ENCODE peak calls at places on chromosome 2, in four cellular contexts. One of them, this sample, is unnamed.

GRCh38 chr2:215236131-215236530 is 75.7 kb upstream of the ATIC start:
- DNase-seq in stimulated activated CD8-positive, alpha-beta memory T cell treated with anti-CD3 and anti-CD28 coated beads, Interleukin-15, amount 100 ng/mL, for 4 hours: no peak
- DNase-seq in GM12878: no peak
- DNase-seq in mesothelial cell of epicardium: no peak
- DNase-seq in this sample: no peak

GRCh38 chr2:149033716-149034115 is 4.8 kb upstream of the LYPD6B start:
- DNase-seq in GM12878: no peak
- DNase-seq in stimulated activated CD8-positive, alpha-beta memory T cell treated with anti-CD3 and anti-CD28 coated beads, Interleukin-15, amount 100 ng/mL, for 4 hours: no peak
- DNase-seq in mesothelial cell of epicardium: no peak
- DNase-seq in this sample: peak

GRCh38 chr2:61018319-61018750 is 280 bp upstream of the PUS10 start:
- DNase-seq in GM12878: no peak
- DNase-seq in stimulated activated CD8-positive, alpha-beta memory T cell treated with anti-CD3 and anti-CD28 coated beads, Interleukin-15, amount 100 ng/mL, for 4 hours: no peak
- DNase-seq in mesothelial cell of epicardium: no peak
- DNase-seq in this sample: no peak

GRCh38 chr2:132788310-132788832 is 118.4 kb upstream of the LYPD1 start:
- DNase-seq in mesothelial cell of epicardium: no peak
- DNase-seq in GM12878: no peak
- DNase-seq in stimulated activated CD8-positive, alpha-beta memory T cell treated with anti-CD3 and anti-CD28 coated beads, Interleukin-15, amount 100 ng/mL, for 4 hours: no peak
- DNase-seq in this sample: no peak

GRCh38 chr2:23826079-23826478 is 100.8 kb downstream of the ATAD2B start:
- DNase-seq in stimulated activated CD8-positive, alpha-beta memory T cell treated with anti-CD3 and anti-CD28 coated beads, Interleukin-15, amount 100 ng/mL, for 4 hours: no peak
- DNase-seq in mesothelial cell of epicardium: no peak
- DNase-seq in GM12878: no peak
- DNase-seq in this sample: no peak

GRCh38 chr2:149329470-149330126 is 789 bp upstream of the LYPD6 start:
- DNase-seq in mesothelial cell of epicardium: peak
- DNase-seq in GM12878: no peak
- DNase-seq in stimulated activated CD8-positive, alpha-beta memory T cell treated with anti-CD3 and anti-CD28 coated beads, Interleukin-15, amount 100 ng/mL, for 4 hours: no peak
- DNase-seq in this sample: no peak

GRCh38 chr2:238009563-238009962 is 42.7 kb downstream of the UBE2F start:
- DNase-seq in stimulated activated CD8-positive, alpha-beta memory T cell treated with anti-CD3 and anti-CD28 coated beads, Interleukin-15, amount 100 ng/mL, for 4 hours: no peak
- DNase-seq in GM12878: no peak
- DNase-seq in mesothelial cell of epicardium: no peak
- DNase-seq in this sample: no peak

GRCh38 chr2:232204457-232204931 is 174.1 kb upstream of the ALPP start:
- DNase-seq in GM12878: no peak
- DNase-seq in stimulated activated CD8-positive, alpha-beta memory T cell treated with anti-CD3 and anti-CD28 coated beads, Interleukin-15, amount 100 ng/mL, for 4 hours: no peak
- DNase-seq in mesothelial cell of epicardium: no peak
- DNase-seq in this sample: no peak

GRCh38 chr2:175009917-175010621 is 4.9 kb upstream of the CHN1 start:
- DNase-seq in GM12878: no peak
- DNase-seq in mesothelial cell of epicardium: no peak
- DNase-seq in stimulated activated CD8-positive, alpha-beta memory T cell treated with anti-CD3 and anti-CD28 coated beads, Interleukin-15, amount 100 ng/mL, for 4 hours: no peak
- DNase-seq in this sample: no peak

GRCh38 chr2:191811807-191812602 is 34.9 kb downstream of the CAVIN2 start:
- DNase-seq in stimulated activated CD8-positive, alpha-beta memory T cell treated with anti-CD3 and anti-CD28 coated beads, Interleukin-15, amount 100 ng/mL, for 4 hours: no peak
- DNase-seq in GM12878: no peak
- DNase-seq in mesothelial cell of epicardium: no peak
- DNase-seq in this sample: peak

GRCh38 chr2:25086070-25086560 is 44.2 kb downstream of the EFR3B start:
- DNase-seq in mesothelial cell of epicardium: no peak
- DNase-seq in stimulated activated CD8-positive, alpha-beta memory T cell treated with anti-CD3 and anti-CD28 coated beads, Interleukin-15, amount 100 ng/mL, for 4 hours: no peak
- DNase-seq in GM12878: no peak
- DNase-seq in this sample: no peak

GRCh38 chr2:71609441-71609840 is 156.1 kb downstream of the DYSF start:
- DNase-seq in mesothelial cell of epicardium: no peak
- DNase-seq in GM12878: no peak
- DNase-seq in stimulated activated CD8-positive, alpha-beta memory T cell treated with anti-CD3 and anti-CD28 coated beads, Interleukin-15, amount 100 ng/mL, for 4 hours: no peak
- DNase-seq in this sample: peak

GRCh38 chr2:109029444-109030193 is 40.6 kb upstream of the EDAR start:
- DNase-seq in stimulated activated CD8-positive, alpha-beta memory T cell treated with anti-CD3 and anti-CD28 coated beads, Interleukin-15, amount 100 ng/mL, for 4 hours: no peak
- DNase-seq in GM12878: no peak
- DNase-seq in mesothelial cell of epicardium: no peak
- DNase-seq in this sample: no peak

GRCh38 chr2:129695496-129695895 is 284.0 kb upstream of the RAB6C start:
- DNase-seq in mesothelial cell of epicardium: no peak
- DNase-seq in stimulated activated CD8-positive, alpha-beta memory T cell treated with anti-CD3 and anti-CD28 coated beads, Interleukin-15, amount 100 ng/mL, for 4 hours: no peak
- DNase-seq in GM12878: no peak
- DNase-seq in this sample: no peak

GRCh38 chr2:65991332-65991731 is 443.6 kb upstream of the MEIS1 start:
- DNase-seq in stimulated activated CD8-positive, alpha-beta memory T cell treated with anti-CD3 and anti-CD28 coated beads, Interleukin-15, amount 100 ng/mL, for 4 hours: no peak
- DNase-seq in GM12878: no peak
- DNase-seq in mesothelial cell of epicardium: no peak
- DNase-seq in this sample: no peak

GRCh38 chr2:165113414-165113813 is 90.4 kb downstream of the SCN3A start:
- DNase-seq in stimulated activated CD8-positive, alpha-beta memory T cell treated with anti-CD3 and anti-CD28 coated beads, Interleukin-15, amount 100 ng/mL, for 4 hours: no peak
- DNase-seq in GM12878: no peak
- DNase-seq in mesothelial cell of epicardium: no peak
- DNase-seq in this sample: no peak

GRCh38 chr2:43212216-43212828 is 14.1 kb downstream of the ZFP36L2 start:
- DNase-seq in GM12878: no peak
- DNase-seq in stimulated activated CD8-positive, alpha-beta memory T cell treated with anti-CD3 and anti-CD28 coated beads, Interleukin-15, amount 100 ng/mL, for 4 hours: no peak
- DNase-seq in mesothelial cell of epicardium: no peak
- DNase-seq in this sample: no peak

GRCh38 chr2:157809212-157809611 is 66.9 kb downstream of the ACVR1 start:
- DNase-seq in GM12878: no peak
- DNase-seq in mesothelial cell of epicardium: no peak
- DNase-seq in stimulated activated CD8-positive, alpha-beta memory T cell treated with anti-CD3 and anti-CD28 coated beads, Interleukin-15, amount 100 ng/mL, for 4 hours: no peak
- DNase-seq in this sample: no peak

GRCh38 chr2:177585234-177585863 is 192.8 kb downstream of the AGPS start:
- DNase-seq in stimulated activated CD8-positive, alpha-beta memory T cell treated with anti-CD3 and anti-CD28 coated beads, Interleukin-15, amount 100 ng/mL, for 4 hours: no peak
- DNase-seq in GM12878: no peak
- DNase-seq in mesothelial cell of epicardium: no peak
- DNase-seq in this sample: no peak

GRCh38 chr2:237702439-237703397 is 75.3 kb downstream of the LRRFIP1 start:
- DNase-seq in mesothelial cell of epicardium: no peak
- DNase-seq in GM12878: no peak
- DNase-seq in stimulated activated CD8-positive, alpha-beta memory T cell treated with anti-CD3 and anti-CD28 coated beads, Interleukin-15, amount 100 ng/mL, for 4 hours: peak
- DNase-seq in this sample: peak

GRCh38 chr2:224971214-224971613 is 71.1 kb downstream of the DOCK10 start:
- DNase-seq in GM12878: no peak
- DNase-seq in stimulated activated CD8-positive, alpha-beta memory T cell treated with anti-CD3 and anti-CD28 coated beads, Interleukin-15, amount 100 ng/mL, for 4 hours: no peak
- DNase-seq in mesothelial cell of epicardium: no peak
- DNase-seq in this sample: peak

GRCh38 chr2:68218343-68218901 is 33.9 kb downstream of the PPP3R1 start:
- DNase-seq in stimulated activated CD8-positive, alpha-beta memory T cell treated with anti-CD3 and anti-CD28 coated beads, Interleukin-15, amount 100 ng/mL, for 4 hours: no peak
- DNase-seq in GM12878: no peak
- DNase-seq in mesothelial cell of epicardium: no peak
- DNase-seq in this sample: no peak

GRCh38 chr2:156037472-156037871 is 295.0 kb downstream of the NR4A2 start:
- DNase-seq in mesothelial cell of epicardium: no peak
- DNase-seq in GM12878: no peak
- DNase-seq in stimulated activated CD8-positive, alpha-beta memory T cell treated with anti-CD3 and anti-CD28 coated beads, Interleukin-15, amount 100 ng/mL, for 4 hours: no peak
- DNase-seq in this sample: no peak

GRCh38 chr2:141946016-141946415 is 184.8 kb downstream of the LRP1B start:
- DNase-seq in stimulated activated CD8-positive, alpha-beta memory T cell treated with anti-CD3 and anti-CD28 coated beads, Interleukin-15, amount 100 ng/mL, for 4 hours: no peak
- DNase-seq in GM12878: no peak
- DNase-seq in mesothelial cell of epicardium: no peak
- DNase-seq in this sample: no peak

GRCh38 chr2:64646007-64646880 is 7.5 kb downstream of the SERTAD2 start:
- DNase-seq in mesothelial cell of epicardium: peak
- DNase-seq in GM12878: peak
- DNase-seq in stimulated activated CD8-positive, alpha-beta memory T cell treated with anti-CD3 and anti-CD28 coated beads, Interleukin-15, amount 100 ng/mL, for 4 hours: peak
- DNase-seq in this sample: peak

GRCh38 chr2:157433335-157433890 is 10.5 kb downstream of the CYTIP start:
- DNase-seq in stimulated activated CD8-positive, alpha-beta memory T cell treated with anti-CD3 and anti-CD28 coated beads, Interleukin-15, amount 100 ng/mL, for 4 hours: no peak
- DNase-seq in mesothelial cell of epicardium: no peak
- DNase-seq in GM12878: no peak
- DNase-seq in this sample: no peak

GRCh38 chr2:233819884-233820765 is 34.2 kb downstream of the HJURP start:
- DNase-seq in GM12878: no peak
- DNase-seq in mesothelial cell of epicardium: no peak
- DNase-seq in stimulated activated CD8-positive, alpha-beta memory T cell treated with anti-CD3 and anti-CD28 coated beads, Interleukin-15, amount 100 ng/mL, for 4 hours: no peak
- DNase-seq in this sample: no peak

This sample was measured in left lung.